ENCODE peak calls at places on chromosomes 13 and 19, in eight cellular contexts. Y is transverse colon, W is neural progenitor cell, J is pancreas, K is breast epithelium, M is fibroblast of lung, Q is IMR-90, S is dorsolateral prefrontal cortex. R is an unnamed sample.
A peak's percentile ranks its signal among the peaks of the same experiment; 100 is the strongest.

GRCh38 chr19:5960005-5961001 is 17.6 kb downstream of the RANBP3 start:
- DNase-seq in S (peak; percentile 47), Q (no peak), J (peak; percentile 72), M (no peak), K (no peak), W (no peak), Y (no peak), R (no peak)

GRCh38 chr13:110301606-110302131 is 5.3 kb downstream of the COL4A1 start:
- DNase-seq in K (no peak), Y (no peak), J (no peak), M (peak; percentile 83), W (peak; percentile 46), Q (peak; percentile 90), S (no peak), R (no peak)

GRCh38 chr19:30856786-30857185 is 484.6 kb downstream of the ZNF536 start:
- DNase-seq in W (no peak), K (no peak), J (no peak), Q (no peak), S (no peak), M (no peak), Y (no peak), R (no peak)

GRCh38 chr19:1650627-1651009 is 1.8 kb downstream of the TCF3 start:
- DNase-seq in K (no peak), S (no peak), M (peak; percentile 18), J (no peak), Q (peak; percentile 7), W (peak; percentile 66), Y (no peak), R (no peak)

GRCh38 chr19:23762884-23763711 is 4.4 kb upstream of the ZNF681 start:
- DNase-seq in K (peak; percentile 91), J (peak; percentile 92), W (peak; percentile 95), S (peak; percentile 91), Q (peak; percentile 13), M (peak; percentile 70), Y (peak; percentile 93), R (no peak)

GRCh38 chr13:30715837-30716236 is 19.5 kb upstream of the ALOX5AP start:
- DNase-seq in Q (no peak), W (no peak), S (no peak), J (no peak), Y (no peak), K (no peak), M (no peak), R (no peak)

GRCh38 chr19:42280761-42281174 is 11.7 kb downstream of the CIC start:
- DNase-seq in Y (peak; percentile 49), M (peak; percentile 76), Q (peak; percentile 17), J (no peak), S (peak; percentile 49), K (no peak), W (peak; percentile 51), R (no peak)

GRCh38 chr13:91878491-91878890 is 480.1 kb downstream of the GPC5 start:
- DNase-seq in M (no peak), K (no peak), W (no peak), Y (no peak), Q (no peak), S (no peak), J (no peak), R (peak; percentile 92)

GRCh38 chr19:42176649-42176989 is 40.9 kb downstream of the DEDD2 start:
- DNase-seq in W (peak; percentile 76), M (no peak), S (no peak), Y (no peak), Q (no peak), K (no peak), J (peak; percentile 69), R (no peak)

GRCh38 chr19:2077833-2078619 is 18.1 kb downstream of the MOB3A start:
- DNase-seq in M (no peak), J (no peak), Y (no peak), K (no peak), S (no peak), W (no peak), Q (no peak), R (no peak)

GRCh38 chr13:44422755-44423643 is 49.4 kb downstream of the SERP2 start:
- DNase-seq in K (no peak), M (no peak), J (no peak), Y (no peak), S (no peak), Q (no peak), W (no peak), R (no peak)

GRCh38 chr13:33045829-33046592 is 29.8 kb downstream of the KL start:
- DNase-seq in J (no peak), S (no peak), M (no peak), W (no peak), Q (no peak), K (no peak), Y (no peak), R (no peak)

DNA sequence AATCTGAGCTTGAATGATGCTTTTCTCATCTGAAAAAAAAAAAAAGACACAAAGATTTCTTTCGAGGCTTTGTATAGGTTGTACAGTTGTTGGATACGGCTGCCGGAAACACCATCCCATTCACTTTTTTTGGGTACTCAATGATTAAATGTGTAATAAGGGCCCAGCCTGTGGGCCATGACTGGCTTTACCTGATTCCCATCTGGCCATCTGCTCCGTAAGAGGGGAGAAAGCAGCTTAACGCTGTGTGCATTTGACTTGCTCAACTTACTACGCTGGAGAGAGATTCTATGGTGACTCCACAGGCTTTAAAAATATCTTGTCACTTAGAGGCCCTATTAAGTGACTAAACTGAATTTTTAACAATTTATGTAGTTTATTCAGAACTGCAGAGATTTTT is 731 bp downstream of the ZNF558 start:
- DNase-seq in Q (no peak), Y (no peak), K (no peak), M (no peak), J (no peak), W (peak; percentile 3), S (no peak), R (peak; percentile 61)
- H3K27ac ChIP-seq in Q (peak overlapping the region; percentile 51), Y (peak overlapping the region; percentile 92), K (no peak overlapping the region), M (peak overlapping the region; percentile 93), J (peak overlapping the region; percentile 89), W (no peak overlapping the region), S (no peak overlapping the region), R (peak overlapping the region; percentile 88)

GRCh38 chr13:103187621-103188020 is 121.4 kb upstream of the SLC10A2 start:
- DNase-seq in J (no peak), S (no peak), W (no peak), Q (no peak), M (no peak), Y (no peak), K (no peak), R (peak; percentile 33)
- H3K4me3 ChIP-seq in J (no peak overlapping the region), S (no peak overlapping the region), W (no peak overlapping the region), Q (no peak overlapping the region), M (no peak overlapping the region), Y (no peak overlapping the region), K (no peak overlapping the region), R (no peak overlapping the region)

GRCh38 chr13:49676581-49677298 is 14.5 kb downstream of the EBPL start:
- DNase-seq in M (no peak), W (no peak), K (no peak), Y (no peak), Q (no peak), J (no peak), S (no peak), R (no peak)

GRCh38 chr13:49683489-49683888 is 7.8 kb downstream of the EBPL start:
- DNase-seq in J (no peak), S (no peak), K (no peak), Y (no peak), M (no peak), W (no peak), Q (no peak), R (no peak)

GRCh38 chr13:49681837-49682236 is 9.4 kb downstream of the EBPL start:
- DNase-seq in Y (no peak), K (no peak), M (peak; percentile 66), S (no peak), Q (peak; percentile 55), J (no peak), W (peak; percentile 8), R (no peak)

GRCh38 chr13:49678172-49678914 is 12.9 kb downstream of the EBPL start:
- DNase-seq in J (no peak), M (no peak), Y (no peak), S (no peak), W (no peak), K (no peak), Q (no peak), R (no peak)

GRCh38 chr13:49679244-49679643 is 12.0 kb downstream of the EBPL start:
- DNase-seq in M (peak; percentile 20), K (no peak), Y (no peak), S (no peak), J (no peak), W (no peak), Q (peak; percentile 35), R (peak; percentile 58)
- TF ChIP-seq CTCF in M (peak; percentile 18), K (no peak), Y (no peak), S (no peak), J (no peak), W (no peak), Q (peak; percentile 22), R (peak; percentile 46)

GRCh38 chr19:10923503-10924076 is 4.8 kb downstream of the YIPF2 start:
- DNase-seq in Y (no peak), S (no peak), Q (no peak), J (no peak), W (no peak), M (no peak), K (no peak), R (no peak)

GRCh38 chr19:10924597-10924996 is 3.8 kb downstream of the YIPF2 start:
- DNase-seq in S (no peak), J (no peak), K (no peak), Q (no peak), W (no peak), M (no peak), Y (no peak), R (no peak)

GRCh38 chr19:10928563-10929401 is at the start of the genes TIMM29 and YIPF2:
- DNase-seq in S (peak; percentile 98), Q (peak; percentile 98), J (peak; percentile 98), Y (peak; percentile 98), W (peak; percentile 98), M (peak; percentile 95), K (peak; percentile 97), R (peak; percentile 98)

GRCh38 chr19:10929402-10929794 is 787 bp downstream of the TIMM29 start:
- DNase-seq in J (peak; percentile 55), Y (no peak), M (no peak), Q (no peak), W (peak; percentile 46), K (no peak), S (no peak), R (no peak)

GRCh38 chr19:10927691-10928562 is 512 bp downstream of the YIPF2 start:
- DNase-seq in M (peak; percentile 15), K (no peak), J (peak; percentile 60), W (no peak), Y (no peak), S (no peak), Q (no peak), R (no peak)
- H3K27ac ChIP-seq in M (peak overlapping the region; percentile 69), K (peak overlapping the region; percentile 89), J (peak overlapping the region; percentile 80), W (no peak overlapping the region), Y (peak overlapping the region; percentile 88), S (peak overlapping the region; percentile 84), Q (peak overlapping the region; percentile 68), R (peak overlapping the region; percentile 85)

GRCh38 chr19:38769635-38770211 is 3.6 kb downstream of the LGALS7 start:
- DNase-seq in Y (peak; percentile 94), Q (peak; percentile 38), J (peak; percentile 93), M (peak; percentile 53), K (peak; percentile 93), S (peak; percentile 5), W (peak; percentile 70), R (no peak)
- H3K4me3 ChIP-seq in Y (no peak overlapping the region), Q (no peak overlapping the region), J (no peak overlapping the region), M (no peak overlapping the region), K (peak overlapping the region; percentile 46), S (no peak overlapping the region), W (no peak overlapping the region), R (no peak overlapping the region)

R was measured in WERI-Rb-1.